ENCODE peak calls at places on chromosome 2, in seven cellular contexts. C, M, U, J, B, X and P are unnamed samples.

GRCh38 chr2:135030826-135031225 is 16.4 kb downstream of the MAP3K19 start:
- DNase-seq in U (no peak), B (no peak), C (no peak), J (no peak), X (no peak), M (peak; percentile 32), P (no peak)

GRCh38 chr2:149733936-149734685 is 146.5 kb upstream of the MMADHC start:
- DNase-seq in U (no peak), M (no peak), J (no peak), X (no peak), C (no peak), B (peak; percentile 12), P (no peak)

GRCh38 chr2:220999351-220999750 is 572.8 kb downstream of the EPHA4 start:
- DNase-seq in B (no peak), M (no peak), U (no peak), J (no peak), C (no peak), X (no peak), P (no peak)

GRCh38 chr2:218387369-218388194 is 5.5 kb downstream of the SLC11A1 start:
- DNase-seq in X (peak; percentile 48), M (no peak), U (peak; percentile 85), B (peak; percentile 76), J (peak; percentile 72), C (peak; percentile 88), P (no peak)

GRCh38 chr2:204109681-204110080 is 173.1 kb downstream of the ICOS start:
- DNase-seq in B (peak; percentile 11), X (no peak), U (no peak), M (no peak), C (no peak), J (no peak), P (no peak)

GRCh38 chr2:232649033-232649432 is 15.6 kb downstream of the EFHD1 start:
- DNase-seq in C (no peak), M (no peak), B (no peak), X (no peak), U (no peak), J (peak; percentile 25), P (no peak)

GRCh38 chr2:202035089-202035940 is 1.7 kb downstream of the FZD7 start:
- DNase-seq in C (peak; percentile 54), J (peak; percentile 90), X (no peak), B (no peak), U (peak; percentile 55), M (peak; percentile 74), P (no peak)

GRCh38 chr2:30744823-30745222 is 62.4 kb downstream of the CAPN13 start:
- DNase-seq in C (no peak), M (no peak), J (no peak), X (no peak), U (no peak), B (no peak), P (no peak)

GRCh38 chr2:236629961-236630872 is 60.6 kb downstream of the ACKR3 start:
- DNase-seq in X (no peak), C (no peak), B (no peak), M (no peak), U (no peak), J (no peak), P (no peak)

GRCh38 chr2:237636578-237636977 is 9.2 kb downstream of the LRRFIP1 start:
- DNase-seq in M (no peak), B (no peak), J (no peak), X (no peak), C (no peak), U (no peak), P (no peak)

GRCh38 chr2:240566203-240567136 is 1.8 kb upstream of the RNPEPL1 start:
- DNase-seq in X (peak; percentile 91), J (peak; percentile 95), U (peak; percentile 97), M (peak; percentile 73), C (peak; percentile 84), B (peak; percentile 93), P (peak; percentile 81)
- H3K4me1 ChIP-seq in X (peaks cover 84% of the 10 kb centered on the region), J (peaks cover 53% of the 10 kb centered on the region), U (peaks cover 38% of the 10 kb centered on the region), M (peaks cover 28% of the 10 kb centered on the region), C (peaks cover 2% of the 10 kb centered on the region), B (peaks cover 21% of the 10 kb centered on the region), P (peaks cover 57% of the 10 kb centered on the region)

DNA sequence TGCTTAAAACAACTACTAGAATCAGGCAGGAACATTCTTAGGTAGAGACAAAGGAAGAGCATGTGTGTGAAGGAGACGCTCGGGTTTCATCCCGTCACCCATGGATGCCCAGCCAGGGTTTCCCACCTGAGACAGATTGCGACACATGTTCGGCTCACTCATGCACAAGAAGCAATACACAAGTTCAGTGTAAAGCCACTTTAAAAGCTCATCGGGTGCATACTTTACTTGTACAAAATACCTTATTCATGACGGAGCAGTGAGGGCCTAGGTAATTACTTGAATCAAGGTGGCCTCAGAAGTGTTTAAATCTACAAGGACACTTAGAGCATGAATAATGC is 42.0 kb downstream of the ZEB2 start:
- DNase-seq in U (no peak), M (no peak), X (no peak), B (no peak), J (no peak), C (no peak), P (no peak)
- H3K4me1 ChIP-seq in U (no peaks in the 10 kb centered on the region), M (peaks cover 36% of the 10 kb centered on the region), X (peaks cover 24% of the 10 kb centered on the region), B (no peaks in the 10 kb centered on the region), J (peaks cover 24% of the 10 kb centered on the region), C (peaks cover 14% of the 10 kb centered on the region), P (peaks cover 11% of the 10 kb centered on the region)

DNA sequence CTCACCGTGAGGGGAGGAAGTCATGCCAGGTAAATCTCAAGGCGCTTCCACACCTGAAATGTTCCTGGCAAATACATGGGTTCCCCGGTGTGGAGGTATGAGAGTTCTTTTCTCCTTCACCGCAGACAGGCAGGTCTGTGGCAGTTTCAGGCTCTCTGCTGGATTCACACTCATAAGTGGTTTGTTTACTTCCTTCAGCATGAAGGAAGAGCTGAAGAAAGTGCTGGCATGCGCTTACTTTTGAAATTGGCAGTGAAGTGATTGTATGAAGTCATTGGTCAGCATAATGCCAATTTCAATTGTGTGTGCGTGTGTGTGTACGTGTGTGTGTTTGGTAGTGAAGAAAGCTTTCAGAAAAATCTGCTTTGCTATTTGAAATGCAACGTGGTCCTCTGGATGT is 43.4 kb downstream of the RNF144A start:
- DNase-seq in J (no peak), X (no peak), C (no peak), M (no peak), B (no peak), U (peak; percentile 26), P (no peak)
- H3K4me1 ChIP-seq in J (peaks cover 41% of the 10 kb centered on the region), X (peaks cover 11% of the 10 kb centered on the region), C (no peaks in the 10 kb centered on the region), M (no peaks in the 10 kb centered on the region), B (peaks cover 20% of the 10 kb centered on the region), U (peaks cover 4% of the 10 kb centered on the region), P (peaks cover 4% of the 10 kb centered on the region)

GRCh38 chr2:54597153-54597827 is 126.2 kb upstream of the EML6 start:
- DNase-seq in C (no peak), M (no peak), B (no peak), J (peak; percentile 74), X (peak; percentile 48), U (peak; percentile 79), P (no peak)

GRCh38 chr2:54598347-54599325 is 124.8 kb upstream of the EML6 start:
- DNase-seq in U (no peak), C (no peak), X (no peak), B (no peak), J (no peak), M (no peak), P (no peak)

GRCh38 chr2:54601339-54601738 is 122.1 kb upstream of the EML6 start:
- DNase-seq in B (no peak), J (no peak), X (no peak), C (no peak), U (no peak), M (no peak), P (no peak)

GRCh38 chr2:54599914-54600313 is 123.5 kb upstream of the EML6 start:
- DNase-seq in C (no peak), B (no peak), X (peak; percentile 45), M (no peak), U (peak; percentile 76), J (peak; percentile 71), P (no peak)

DNA sequence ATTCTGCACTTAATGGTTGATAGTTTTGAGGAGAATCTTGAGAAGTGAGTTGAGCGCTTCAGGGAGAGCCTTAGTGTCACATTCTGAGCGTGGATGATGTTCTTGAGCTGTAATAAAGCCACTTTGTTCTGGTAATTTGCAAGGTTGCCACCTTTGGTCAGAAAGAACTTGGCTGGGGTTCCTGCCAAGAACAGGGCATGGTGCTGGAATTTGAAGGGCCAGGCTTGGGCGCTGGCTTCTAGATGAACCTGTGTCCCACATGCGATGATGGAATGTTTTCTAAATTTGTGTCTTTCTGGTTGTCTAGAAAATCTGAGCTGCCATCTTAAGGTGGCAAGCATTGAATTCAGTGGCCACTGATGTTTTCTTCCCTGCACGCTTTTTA is 124.1 kb upstream of the EML6 start:
- DNase-seq in U (no peak), M (no peak), B (no peak), X (no peak), J (no peak), C (no peak), P (no peak)
- H3K4me1 ChIP-seq in U (peaks cover 53% of the 10 kb centered on the region), M (peaks cover 2% of the 10 kb centered on the region), B (peaks cover 5% of the 10 kb centered on the region), X (peaks cover 96% of the 10 kb centered on the region), J (peaks cover 92% of the 10 kb centered on the region), C (peaks cover 3% of the 10 kb centered on the region), P (peaks cover 25% of the 10 kb centered on the region)

GRCh38 chr2:26089337-26089736 is 55.5 kb downstream of the RAB10 start:
- DNase-seq in U (no peak), C (no peak), B (no peak), J (no peak), X (no peak), M (no peak), P (no peak)
- H3K4me1 ChIP-seq in U (no peaks in the 10 kb centered on the region), C (no peaks in the 10 kb centered on the region), B (no peaks in the 10 kb centered on the region), J (peaks cover 47% of the 10 kb centered on the region), X (no peaks in the 10 kb centered on the region), M (no peaks in the 10 kb centered on the region), P (peaks cover 5% of the 10 kb centered on the region)

GRCh38 chr2:607709-608108 is 69.5 kb downstream of the TMEM18 start:
- DNase-seq in C (no peak), B (no peak), J (no peak), M (no peak), U (no peak), X (no peak), P (no peak)

GRCh38 chr2:608711-609110 is 68.5 kb downstream of the TMEM18 start:
- DNase-seq in C (peak; percentile 12), U (no peak), M (no peak), B (no peak), X (no peak), J (no peak), P (no peak)

GRCh38 chr2:607172-607571 is 70.0 kb downstream of the TMEM18 start:
- DNase-seq in C (no peak), X (no peak), J (no peak), M (no peak), B (no peak), U (no peak), P (no peak)

GRCh38 chr2:609520-610280 is 67.5 kb downstream of the TMEM18 start:
- DNase-seq in J (no peak), X (no peak), M (no peak), B (no peak), U (no peak), C (peak; percentile 9), P (no peak)

DNA sequence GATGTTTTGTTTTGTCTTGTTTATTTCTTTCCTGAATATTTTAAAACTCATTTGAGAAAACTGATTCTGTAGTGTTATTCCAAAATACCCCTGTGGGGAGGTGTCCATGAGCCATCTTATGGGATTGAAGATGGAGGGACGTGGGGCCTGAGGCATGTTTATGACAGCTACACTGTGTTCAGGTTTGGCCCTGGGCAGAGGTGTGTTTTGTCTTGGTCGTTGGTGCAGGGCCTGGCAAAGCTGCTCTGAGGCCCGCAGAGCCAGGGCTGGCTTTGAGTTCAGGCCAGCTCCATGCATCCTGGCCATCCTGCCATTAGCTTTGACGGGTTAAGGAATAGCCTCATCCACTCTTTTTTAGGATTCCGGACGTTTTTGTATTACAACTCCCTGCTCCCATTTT is 68.9 kb downstream of the TMEM18 start:
- DNase-seq in B (no peak), X (no peak), M (no peak), J (no peak), U (no peak), C (no peak), P (no peak)
- H3K4me1 ChIP-seq in B (no peaks in the 10 kb centered on the region), X (no peaks in the 10 kb centered on the region), M (peaks cover 4% of the 10 kb centered on the region), J (no peaks in the 10 kb centered on the region), U (no peaks in the 10 kb centered on the region), C (no peaks in the 10 kb centered on the region), P (no peaks in the 10 kb centered on the region)